ENCODE peak calls at places on chromosomes 3 and 15, in four cellular contexts. V is sigmoid colon, K is breast epithelium, Z is stomach. X is an unnamed sample. For H3K4me1, the result is how much of the 10 kb centered on the place peaks cover.

GRCh38 chr3:67462185-67462584 is 192.2 kb downstream of the SUCLG2 start:
- DNase-seq in V (no peak), K (no peak), Z (no peak), X (no peak)

GRCh38 chr15:70701891-70702568 is 61.3 kb downstream of the UACA start:
- DNase-seq in Z (no peak), K (no peak), V (no peak), X (no peak)

GRCh38 chr15:79978694-79979519 is 7.9 kb upstream of the BCL2A1 start:
- DNase-seq in V (no peak), K (no peak), Z (no peak), X (no peak)

GRCh38 chr3:53142986-53143385 is 12.8 kb upstream of the RFT1 start:
- DNase-seq in K (no peak), V (no peak), Z (no peak), X (no peak)

GRCh38 chr3:154990543-154990942 is 89.6 kb upstream of the MME start:
- DNase-seq in V (no peak), Z (no peak), K (no peak), X (no peak)

GRCh38 chr3:25420168-25420567 is 7.9 kb upstream of the RARB start:
- DNase-seq in V (no peak), K (no peak), Z (no peak), X (no peak)

GRCh38 chr3:64214697-64215018 is 10.6 kb downstream of the PRICKLE2 start:
- DNase-seq in K (no peak), V (peak), Z (no peak), X (no peak)

GRCh38 chr3:58432905-58433304 is 727 bp downstream of the PDHB start:
- DNase-seq in K (no peak), V (no peak), Z (no peak), X (no peak)

GRCh38 chr3:11638669-11639402 is 4.9 kb downstream of the VGLL4 start:
- DNase-seq in Z (no peak), K (no peak), V (no peak), X (no peak)

GRCh38 chr3:73255609-73256029 is 194.2 kb downstream of the EBLN2 start:
- DNase-seq in V (no peak), Z (peak), K (no peak), X (no peak)

GRCh38 chr15:99993681-99994131 is 260.5 kb upstream of the LYSMD4 start:
- DNase-seq in K (peak), V (no peak), Z (peak), X (no peak)

GRCh38 chr3:152998554-152998953 is 163.5 kb upstream of the RAP2B start:
- DNase-seq in V (no peak), K (no peak), Z (no peak), X (no peak)

GRCh38 chr3:107831590-107831989 is 259.2 kb downstream of the CD47 start:
- DNase-seq in V (no peak), K (no peak), Z (no peak), X (no peak)

GRCh38 chr3:128620268-128620691 is 30.3 kb downstream of the RPN1 start:
- DNase-seq in V (no peak), Z (no peak), K (peak), X (no peak)

GRCh38 chr3:45273681-45274515 is 47.8 kb upstream of the TMEM158 start:
- DNase-seq in V (no peak), Z (no peak), K (no peak), X (no peak)

DNA sequence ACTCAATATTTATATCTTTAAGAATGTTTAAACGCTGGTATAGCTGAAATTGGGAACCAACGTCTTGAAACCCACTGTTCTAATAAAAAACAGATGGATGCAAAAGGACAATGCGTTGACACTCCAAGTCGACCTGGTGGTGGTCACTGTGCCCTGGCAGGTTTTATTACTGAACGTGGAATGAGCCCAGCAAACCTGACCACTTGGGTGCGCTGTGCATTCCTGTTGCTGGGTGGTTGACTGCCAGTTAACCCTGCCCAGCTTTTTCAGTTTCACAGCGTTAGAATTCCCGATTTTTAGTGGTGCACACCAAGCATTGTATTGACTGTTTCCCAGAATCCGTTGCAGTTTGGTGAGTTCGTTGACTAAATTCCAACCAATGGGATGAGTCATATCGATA is 384.4 kb downstream of the OCA2 start:
- DNase-seq in K (no peak), Z (no peak), V (no peak), X (no peak)
- TF ChIP-seq POLR2AphosphoS5 in K (no peak), Z (no peak), V (no peak), X (no peak)

GRCh38 chr15:81156324-81156723 is 22.3 kb downstream of the CFAP161 start:
- DNase-seq in Z (no peak), K (no peak), V (no peak), X (no peak)
- H3K4me1 ChIP-seq in Z (under half), K (under half), V (under half), X (under half)

GRCh38 chr3:143810866-143811265 is 37.4 kb downstream of the SLC9A9 start:
- DNase-seq in V (no peak), K (no peak), Z (no peak), X (no peak)
- TF ChIP-seq CTCF in V (no peak), K (no peak), Z (no peak), X (no peak)

DNA sequence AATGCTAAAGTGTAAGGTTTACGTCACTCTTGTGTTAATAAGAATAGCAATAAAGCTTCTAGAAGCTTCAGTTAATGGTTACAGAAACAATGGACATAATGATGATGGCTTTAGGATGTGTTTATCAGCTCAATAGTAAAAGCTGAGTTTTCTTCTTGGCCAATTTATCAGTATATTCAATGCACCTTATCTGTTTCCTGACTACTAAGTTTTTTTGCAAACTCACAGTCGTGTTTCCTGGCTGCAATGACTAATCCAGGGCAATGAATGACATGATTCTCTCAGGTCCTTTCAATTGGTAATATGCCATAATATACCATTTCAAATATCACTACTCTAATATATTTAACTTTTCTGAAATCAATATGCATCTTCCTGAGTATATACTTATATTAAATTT is 20.3 kb downstream of the ADGRG7 start:
- DNase-seq in Z (no peak), V (no peak), K (no peak), X (no peak)
- TF ChIP-seq POLR2AphosphoS5 in Z (no peak), V (no peak), K (no peak), X (no peak)

GRCh38 chr3:56787258-56787777 is 14.4 kb downstream of the ARHGEF3 start:
- DNase-seq in K (no peak), Z (no peak), V (no peak), X (no peak)

GRCh38 chr3:56785499-56785898 is 16.2 kb downstream of the ARHGEF3 start:
- DNase-seq in V (no peak), Z (no peak), K (no peak), X (no peak)

GRCh38 chr3:56790016-56790950 is 11.5 kb downstream of the ARHGEF3 start:
- DNase-seq in Z (no peak), V (peak), K (no peak), X (no peak)

GRCh38 chr3:56788506-56788905 is 13.2 kb downstream of the ARHGEF3 start:
- DNase-seq in K (no peak), Z (no peak), V (no peak), X (no peak)

DNA sequence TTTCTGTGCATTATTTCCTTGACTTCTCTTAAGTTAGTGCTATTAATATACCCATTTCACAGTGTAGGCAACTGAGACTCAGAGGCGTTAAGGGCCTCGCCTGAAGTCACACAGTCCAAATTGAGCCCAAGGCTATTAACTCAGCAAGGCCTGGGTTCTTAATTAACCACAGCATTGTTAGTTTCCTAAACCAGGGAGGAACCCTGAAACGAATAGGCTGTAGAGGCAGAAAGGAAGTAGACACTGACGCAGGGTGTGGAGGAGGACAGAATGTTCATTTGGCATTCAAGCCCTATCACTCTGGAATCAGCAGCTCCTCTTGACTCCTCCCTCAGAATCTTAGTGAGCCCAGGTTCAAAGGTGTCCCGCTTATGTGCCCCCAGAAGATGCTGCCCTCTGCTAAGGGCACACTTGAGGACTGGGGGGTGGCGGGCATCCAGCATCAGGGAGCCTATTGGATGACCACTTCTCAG is 13.9 kb downstream of the ARHGEF3 start:
- DNase-seq in Z (no peak), K (no peak), V (no peak), X (no peak)
- H3K4me1 ChIP-seq in Z (under half), K (under half), V (under half), X (under half)

GRCh38 chr3:84772841-84773240 is 185.9 kb upstream of the CADM2 start:
- DNase-seq in Z (no peak), V (no peak), K (no peak), X (no peak)
- TF ChIP-seq CTCF in Z (no peak), V (no peak), K (no peak), X (no peak)

GRCh38 chr3:110815008-110815583 is 256.5 kb upstream of the NECTIN3 start:
- DNase-seq in Z (no peak), K (no peak), V (no peak), X (no peak)

GRCh38 chr3:110813541-110813940 is 258.1 kb upstream of the NECTIN3 start:
- DNase-seq in Z (no peak), K (no peak), V (no peak), X (no peak)

GRCh38 chr3:110816008-110816407 is 255.6 kb upstream of the NECTIN3 start:
- DNase-seq in K (no peak), Z (no peak), V (no peak), X (no peak)

GRCh38 chr3:110811050-110811449 is 260.6 kb upstream of the NECTIN3 start:
- DNase-seq in Z (no peak), V (no peak), K (no peak), X (no peak)

DNA sequence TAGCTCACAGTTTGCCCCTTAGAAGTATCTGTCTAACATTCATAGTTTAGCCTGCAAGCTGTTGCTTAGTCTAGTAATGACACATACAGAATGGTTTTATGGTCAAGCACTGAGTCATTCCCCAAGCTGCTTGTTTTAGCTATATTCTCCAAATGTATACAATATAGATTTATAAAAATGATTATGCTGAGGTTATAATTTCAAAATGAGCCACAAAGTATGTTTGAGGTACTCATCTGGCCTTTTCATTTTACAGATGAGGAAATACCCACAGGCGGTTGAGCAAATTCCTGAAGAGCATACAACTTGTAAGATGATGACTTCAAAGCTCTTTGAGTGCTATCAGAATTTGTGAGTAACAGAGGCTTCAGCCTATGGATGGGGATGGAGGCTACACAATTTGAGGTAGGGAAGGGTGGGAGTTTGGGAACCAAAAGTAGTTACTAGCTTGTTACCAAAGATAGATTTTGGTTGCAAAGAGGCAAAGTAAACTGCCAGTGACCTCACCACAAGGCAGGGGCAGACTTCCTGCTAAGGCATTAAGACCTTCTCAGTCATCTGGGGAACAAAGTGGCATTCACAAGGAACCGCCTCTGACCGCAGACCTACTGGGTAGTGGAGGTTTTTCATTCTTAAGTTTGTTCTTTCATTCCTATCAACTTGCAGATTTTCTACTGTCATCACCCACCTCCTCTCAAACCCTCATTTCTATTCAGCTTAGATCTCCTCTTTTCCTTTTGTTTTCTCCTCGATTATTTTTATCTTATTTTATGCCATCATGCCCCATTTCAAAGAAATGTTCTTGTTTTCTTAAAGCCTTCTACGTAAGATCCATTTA is 257.2 kb upstream of the NECTIN3 start:
- DNase-seq in V (no peak), Z (no peak), K (no peak), X (no peak)
- TF ChIP-seq POLR2AphosphoS5 in V (no peak), Z (no peak), K (no peak), X (no peak)

GRCh38 chr15:85025516-85026279 is 44.0 kb downstream of the PDE8A start:
- DNase-seq in Z (no peak), V (no peak), K (no peak), X (no peak)
- H3K4me1 ChIP-seq in Z (half or more), V (under half), K (under half), X (under half)

GRCh38 chr3:29536016-29536736 is 255.3 kb downstream of the RBMS3 start:
- DNase-seq in V (no peak), K (no peak), Z (no peak), X (no peak)

GRCh38 chr3:29527251-29527650 is 246.4 kb downstream of the RBMS3 start:
- DNase-seq in K (no peak), Z (no peak), V (no peak), X (no peak)

GRCh38 chr3:29531611-29532150 is 250.8 kb downstream of the RBMS3 start:
- DNase-seq in V (no peak), K (no peak), Z (no peak), X (no peak)

GRCh38 chr3:29533992-29534391 is 253.1 kb downstream of the RBMS3 start:
- DNase-seq in V (no peak), K (no peak), Z (no peak), X (no peak)

GRCh38 chr3:29532473-29532872 is 251.6 kb downstream of the RBMS3 start:
- DNase-seq in V (no peak), Z (no peak), K (no peak), X (no peak)
- TF ChIP-seq CTCF in V (no peak), Z (no peak), K (no peak), X (no peak)

GRCh38 chr3:87227835-87228144 is 681 bp downstream of the CHMP2B start:
- DNase-seq in Z (no peak), K (no peak), V (no peak), X (no peak)

GRCh38 chr3:87227104-87227834 is at the start of gene CHMP2B:
- DNase-seq in K (peak), V (peak), Z (peak), X (peak)

GRCh38 chr3:87225659-87226058 is 1.4 kb upstream of the CHMP2B start:
- DNase-seq in V (peak), K (no peak), Z (no peak), X (no peak)

GRCh38 chr3:87228316-87228715 is 1.2 kb downstream of the CHMP2B start:
- DNase-seq in V (no peak), Z (no peak), K (no peak), X (no peak)

GRCh38 chr3:87229113-87229512 is 2.0 kb downstream of the CHMP2B start:
- DNase-seq in K (no peak), V (no peak), Z (no peak), X (no peak)
- TF ChIP-seq POLR2AphosphoS5 in K (no peak), V (no peak), Z (no peak), X (no peak)